ENCODE peak calls at places on chromosomes 6 and 20, in six cellular contexts. One of them, this sample, is unnamed.

GRCh38 chr6:6696867-6697531 is 108.5 kb downstream of the LY86 start:
- DNase-seq in cardiac muscle cell: peak; percentile 78
- DNase-seq in NCI-H1436: peak; percentile 43
- DNase-seq in stimulated activated CD4-positive, alpha-beta T cell treated with anti-CD3 and anti-CD28 coated beads, Interleukin-4, amount 100 ng/mL, for 24 hours: no peak
- DNase-seq in AG08396: peak; percentile 48
- DNase-seq in kidney tubule cell: peak; percentile 71
- DNase-seq in this sample: peak; percentile 75

GRCh38 chr20:36352843-36353553 is 46.9 kb downstream of the DLGAP4 start:
- DNase-seq in NCI-H1436: no peak
- DNase-seq in stimulated activated CD4-positive, alpha-beta T cell treated with anti-CD3 and anti-CD28 coated beads, Interleukin-4, amount 100 ng/mL, for 24 hours: no peak
- DNase-seq in kidney tubule cell: no peak
- DNase-seq in AG08396: no peak
- DNase-seq in cardiac muscle cell: no peak
- DNase-seq in this sample: no peak

GRCh38 chr6:115634899-115635298 is 425.8 kb downstream of the FRK start:
- DNase-seq in cardiac muscle cell: no peak
- DNase-seq in AG08396: no peak
- DNase-seq in kidney tubule cell: no peak
- DNase-seq in stimulated activated CD4-positive, alpha-beta T cell treated with anti-CD3 and anti-CD28 coated beads, Interleukin-4, amount 100 ng/mL, for 24 hours: no peak
- DNase-seq in NCI-H1436: no peak
- DNase-seq in this sample: no peak

GRCh38 chr20:24100370-24101011 is 111.9 kb upstream of the GGTLC1 start:
- DNase-seq in AG08396: peak; percentile 20
- DNase-seq in kidney tubule cell: peak; percentile 84
- DNase-seq in cardiac muscle cell: peak; percentile 80
- DNase-seq in NCI-H1436: peak; percentile 13
- DNase-seq in stimulated activated CD4-positive, alpha-beta T cell treated with anti-CD3 and anti-CD28 coated beads, Interleukin-4, amount 100 ng/mL, for 24 hours: peak; percentile 54
- DNase-seq in this sample: peak; percentile 35

GRCh38 chr20:53581444-53582311 is 12.0 kb downstream of the ZNF217 start:
- DNase-seq in AG08396: no peak
- DNase-seq in NCI-H1436: no peak
- DNase-seq in kidney tubule cell: no peak
- DNase-seq in cardiac muscle cell: no peak
- DNase-seq in stimulated activated CD4-positive, alpha-beta T cell treated with anti-CD3 and anti-CD28 coated beads, Interleukin-4, amount 100 ng/mL, for 24 hours: peak; percentile 30
- DNase-seq in this sample: no peak

GRCh38 chr6:166331503-166332133 is 10.7 kb downstream of the SFT2D1 start:
- DNase-seq in cardiac muscle cell: no peak
- DNase-seq in AG08396: no peak
- DNase-seq in NCI-H1436: no peak
- DNase-seq in kidney tubule cell: no peak
- DNase-seq in stimulated activated CD4-positive, alpha-beta T cell treated with anti-CD3 and anti-CD28 coated beads, Interleukin-4, amount 100 ng/mL, for 24 hours: no peak
- DNase-seq in this sample: no peak

GRCh38 chr6:7156666-7157278 is 49.0 kb downstream of the RREB1 start:
- DNase-seq in kidney tubule cell: peak; percentile 73
- DNase-seq in AG08396: peak; percentile 57
- DNase-seq in NCI-H1436: no peak
- DNase-seq in cardiac muscle cell: peak; percentile 67
- DNase-seq in stimulated activated CD4-positive, alpha-beta T cell treated with anti-CD3 and anti-CD28 coated beads, Interleukin-4, amount 100 ng/mL, for 24 hours: no peak
- DNase-seq in this sample: no peak

GRCh38 chr20:3828798-3829197 is 8.5 kb downstream of the AP5S1 start:
- DNase-seq in cardiac muscle cell: no peak
- DNase-seq in AG08396: no peak
- DNase-seq in kidney tubule cell: no peak
- DNase-seq in stimulated activated CD4-positive, alpha-beta T cell treated with anti-CD3 and anti-CD28 coated beads, Interleukin-4, amount 100 ng/mL, for 24 hours: no peak
- DNase-seq in NCI-H1436: no peak
- DNase-seq in this sample: no peak

GRCh38 chr20:3044336-3044965 is 1.0 kb downstream of the GNRH2 start:
- DNase-seq in NCI-H1436: no peak
- DNase-seq in cardiac muscle cell: no peak
- DNase-seq in stimulated activated CD4-positive, alpha-beta T cell treated with anti-CD3 and anti-CD28 coated beads, Interleukin-4, amount 100 ng/mL, for 24 hours: no peak
- DNase-seq in AG08396: no peak
- DNase-seq in kidney tubule cell: no peak
- DNase-seq in this sample: no peak

GRCh38 chr20:48107560-48107959 is 322.3 kb upstream of the SULF2 start:
- DNase-seq in kidney tubule cell: peak; percentile 43
- DNase-seq in cardiac muscle cell: peak; percentile 95
- DNase-seq in AG08396: no peak
- DNase-seq in stimulated activated CD4-positive, alpha-beta T cell treated with anti-CD3 and anti-CD28 coated beads, Interleukin-4, amount 100 ng/mL, for 24 hours: no peak
- DNase-seq in NCI-H1436: no peak
- DNase-seq in this sample: no peak

GRCh38 chr6:33875696-33876095 is 71.9 kb upstream of the MLN start:
- DNase-seq in stimulated activated CD4-positive, alpha-beta T cell treated with anti-CD3 and anti-CD28 coated beads, Interleukin-4, amount 100 ng/mL, for 24 hours: no peak
- DNase-seq in NCI-H1436: no peak
- DNase-seq in kidney tubule cell: no peak
- DNase-seq in cardiac muscle cell: no peak
- DNase-seq in AG08396: no peak
- DNase-seq in this sample: no peak

GRCh38 chr6:168524644-168525043 is 83.7 kb downstream of the SMOC2 start:
- DNase-seq in cardiac muscle cell: no peak
- DNase-seq in kidney tubule cell: no peak
- DNase-seq in AG08396: no peak
- DNase-seq in stimulated activated CD4-positive, alpha-beta T cell treated with anti-CD3 and anti-CD28 coated beads, Interleukin-4, amount 100 ng/mL, for 24 hours: no peak
- DNase-seq in NCI-H1436: no peak
- DNase-seq in this sample: no peak

This sample was measured in neural crest cell.